ENCODE peak calls at places on chromosomes 1 and 21, in ten cellular contexts. A is HTR-8/SVneo; X is astrocyte of the spinal cord; L is endothelial cell; K is CD14-positive monocyte; E is activated naive CD8-positive, alpha-beta T cell treated with anti-CD3 and anti-CD28 coated beads, Interleukin-2, amount 50 U/mL, for 24 hours; G is AG08395; I is NCI-H1105 treated with DMSO at 0.1 percent for 48 hours; B is upper lobe of right lung; S is hepatic stellate cell. N is an unnamed sample.
A peak's percentile ranks its signal among the peaks of the same experiment; 100 is the strongest.

GRCh38 chr1:205672395-205672889 is 7.9 kb downstream of the SLC45A3 start:
- DNase-seq in S (no peak), G (no peak), X (no peak), B (no peak), L (no peak), A (no peak), I (no peak), E (no peak), K (no peak), N (no peak)

GRCh38 chr1:12031039-12031980 is 12.0 kb downstream of the MIIP start:
- DNase-seq in X (no peak), L (peak; percentile 30), B (peak; percentile 74), I (no peak), A (peak; percentile 41), G (peak; percentile 70), S (peak; percentile 70), K (no peak), E (peak; percentile 49), N (peak; percentile 46)

GRCh38 chr1:39406533-39407478 is 84.6 kb upstream of the BMP8A start:
- DNase-seq in G (peak; percentile 54), K (no peak), A (peak; percentile 41), X (peak; percentile 76), S (peak; percentile 62), L (no peak), E (no peak), I (no peak), B (no peak), N (no peak)

GRCh38 chr21:45937721-45938452 is 43.7 kb upstream of the COL6A1 start:
- DNase-seq in K (no peak), I (no peak), L (no peak), S (no peak), E (no peak), B (no peak), A (no peak), X (no peak), G (no peak), N (no peak)

GRCh38 chr1:6330410-6330827 is 63.1 kb downstream of the ACOT7 start:
- DNase-seq in B (no peak), L (no peak), E (no peak), A (no peak), X (peak; percentile 86), I (no peak), G (peak; percentile 89), K (no peak), S (no peak), N (no peak)

GRCh38 chr1:117656202-117656641 is 50.4 kb downstream of the TENT5C start:
- DNase-seq in E (peak; percentile 71), K (no peak), G (no peak), S (no peak), X (no peak), I (no peak), A (no peak), B (no peak), L (no peak), N (no peak)

GRCh38 chr21:19508844-19509243 is 1105.3 kb upstream of the TMPRSS15 start:
- DNase-seq in K (no peak), B (no peak), S (no peak), L (no peak), E (no peak), I (no peak), G (no peak), A (no peak), X (no peak), N (no peak)

GRCh38 chr1:156389311-156389710 is 20.3 kb downstream of the RHBG start:
- DNase-seq in S (no peak), K (no peak), L (no peak), A (no peak), G (no peak), B (no peak), I (no peak), X (no peak), E (no peak), N (no peak)

GRCh38 chr1:47437518-47438320 is at the start of gene FOXD2:
- DNase-seq in S (peak; percentile 98), L (peak; percentile 93), G (peak; percentile 95), A (peak; percentile 83), K (peak; percentile 77), I (peak; percentile 88), B (peak; percentile 95), X (peak; percentile 68), E (peak; percentile 95), N (peak; percentile 92)

GRCh38 chr1:76053021-76053420 is 21.5 kb upstream of the ST6GALNAC3 start:
- DNase-seq in S (no peak), I (no peak), X (no peak), B (no peak), G (no peak), L (no peak), E (no peak), A (no peak), K (no peak), N (no peak)

GRCh38 chr1:110254604-110255003 is 44.5 kb downstream of the KCNC4 start:
- DNase-seq in B (no peak), K (no peak), E (no peak), A (no peak), S (no peak), X (no peak), L (no peak), G (no peak), I (no peak), N (no peak)

GRCh38 chr1:37858931-37859506 is 373 bp downstream of the MTF1 start:
- DNase-seq in K (no peak), S (peak; percentile 48), X (no peak), G (peak; percentile 44), B (no peak), E (no peak), A (no peak), L (no peak), I (no peak), N (peak; percentile 44)

GRCh38 chr1:184854456-184855180 is 100.0 kb upstream of the EDEM3 start:
- DNase-seq in S (peak; percentile 33), K (no peak), G (peak; percentile 62), A (no peak), B (no peak), L (no peak), E (no peak), X (peak; percentile 64), I (no peak), N (peak; percentile 77)

GRCh38 chr21:27759091-27759659 is 792.3 kb upstream of the ADAMTS5 start:
- DNase-seq in A (peak; percentile 17), I (no peak), X (no peak), B (peak; percentile 66), K (no peak), S (peak; percentile 4), E (no peak), G (peak; percentile 14), L (peak; percentile 9), N (no peak)

GRCh38 chr1:159924025-159924790 is 1.1 kb downstream of the TAGLN2 start:
- DNase-seq in E (peak; percentile 79), B (peak; percentile 94), K (peak; percentile 97), A (peak; percentile 87), L (peak; percentile 47), S (peak; percentile 99), I (no peak), X (peak; percentile 96), G (peak; percentile 98), N (peak; percentile 89)

GRCh38 chr1:82706741-82707140 is 906.0 kb downstream of the ADGRL2 start:
- DNase-seq in E (no peak), L (no peak), A (no peak), X (peak; percentile 20), K (no peak), S (peak; percentile 4), G (no peak), B (no peak), I (no peak), N (no peak)

GRCh38 chr1:118954286-118954890 is 33.8 kb downstream of the TBX15 start:
- DNase-seq in B (no peak), K (no peak), X (no peak), A (no peak), G (no peak), I (no peak), S (no peak), E (no peak), L (no peak), N (no peak)

GRCh38 chr1:174021611-174022079 is 512 bp downstream of the RC3H1 start:
- DNase-seq in I (peak; percentile 47), A (no peak), X (peak; percentile 61), K (peak; percentile 50), E (peak; percentile 43), L (peak; percentile 56), B (no peak), G (peak; percentile 30), S (peak; percentile 43), N (peak; percentile 67)

GRCh38 chr21:32921632-32922230 is 104.0 kb upstream of the OLIG2 start:
- DNase-seq in B (peak; percentile 72), A (no peak), L (peak; percentile 48), K (no peak), G (no peak), I (no peak), E (peak; percentile 54), S (no peak), X (no peak), N (peak; percentile 48)

GRCh38 chr21:32779983-32780382 is 8.4 kb upstream of the PAXBP1 start:
- DNase-seq in G (no peak), X (no peak), B (no peak), L (no peak), K (no peak), I (no peak), A (no peak), E (no peak), S (no peak), N (peak; percentile 57)

GRCh38 chr1:221878134-221878533 is 136.2 kb upstream of the DUSP10 start:
- DNase-seq in L (no peak), K (no peak), X (no peak), G (no peak), B (no peak), S (no peak), E (no peak), I (no peak), A (no peak), N (no peak)